ENCODE peak calls at places on chromosomes 1 and 21, in four cellular contexts. One of them, this sample, is unnamed.

GRCh38 chr21:29382029-29382654 is 83.4 kb downstream of the BACH1 start:
- DNase-seq in left ventricle myocardium inferior: no peak
- DNase-seq in osteoblast: peak; percentile 60
- DNase-seq in adipocyte: peak; percentile 53
- DNase-seq in this sample: peak; percentile 73

GRCh38 chr21:46104104-46104503 is 6.2 kb downstream of the COL6A2 start:
- DNase-seq in adipocyte: no peak
- DNase-seq in left ventricle myocardium inferior: no peak
- DNase-seq in osteoblast: peak; percentile 25
- DNase-seq in this sample: no peak

GRCh38 chr1:3774503-3775247 is 2.1 kb downstream of the SMIM1 start:
- DNase-seq in adipocyte: no peak
- DNase-seq in osteoblast: peak; percentile 97
- DNase-seq in left ventricle myocardium inferior: no peak
- DNase-seq in this sample: no peak

GRCh38 chr1:54307305-54307704 is 98.9 kb downstream of the SSBP3 start:
- DNase-seq in osteoblast: no peak
- DNase-seq in left ventricle myocardium inferior: no peak
- DNase-seq in adipocyte: no peak
- DNase-seq in this sample: no peak

GRCh38 chr1:165631403-165632151 is 543 bp downstream of the MGST3 start:
- DNase-seq in adipocyte: peak; percentile 90
- DNase-seq in osteoblast: peak; percentile 90
- DNase-seq in left ventricle myocardium inferior: peak; percentile 42
- DNase-seq in this sample: peak; percentile 88

GRCh38 chr1:33429332-33429731 is 1.6 kb downstream of the PHC2 start:
- DNase-seq in osteoblast: no peak
- DNase-seq in adipocyte: no peak
- DNase-seq in left ventricle myocardium inferior: no peak
- DNase-seq in this sample: no peak

GRCh38 chr21:25831300-25831699 is 96.5 kb downstream of the GABPA start:
- DNase-seq in adipocyte: no peak
- DNase-seq in osteoblast: no peak
- DNase-seq in left ventricle myocardium inferior: no peak
- DNase-seq in this sample: no peak

GRCh38 chr1:20470174-20470573 is 15.8 kb downstream of the CAMK2N1 start:
- DNase-seq in left ventricle myocardium inferior: no peak
- DNase-seq in adipocyte: no peak
- DNase-seq in osteoblast: peak; percentile 77
- DNase-seq in this sample: no peak

GRCh38 chr1:29541641-29542040 is 305.3 kb downstream of the PTPRU start:
- DNase-seq in osteoblast: no peak
- DNase-seq in adipocyte: no peak
- DNase-seq in left ventricle myocardium inferior: no peak
- DNase-seq in this sample: no peak

GRCh38 chr1:150621497-150622113 is 7.8 kb downstream of the ENSA start:
- DNase-seq in osteoblast: peak; percentile 79
- DNase-seq in adipocyte: peak; percentile 85
- DNase-seq in left ventricle myocardium inferior: no peak
- DNase-seq in this sample: peak; percentile 80

GRCh38 chr1:100835866-100836842 is 58.5 kb downstream of the EXTL2 start:
- DNase-seq in osteoblast: no peak
- DNase-seq in left ventricle myocardium inferior: no peak
- DNase-seq in adipocyte: no peak
- DNase-seq in this sample: no peak

GRCh38 chr21:41170442-41170841 is 2.5 kb downstream of the BACE2 start:
- DNase-seq in adipocyte: peak; percentile 34
- DNase-seq in left ventricle myocardium inferior: peak; percentile 29
- DNase-seq in osteoblast: peak; percentile 81
- DNase-seq in this sample: peak; percentile 25

GRCh38 chr1:145918992-145919939 is 749 bp upstream of the PEX11B start:
- DNase-seq in left ventricle myocardium inferior: peak; percentile 59
- DNase-seq in osteoblast: peak; percentile 92
- DNase-seq in adipocyte: peak; percentile 41
- DNase-seq in this sample: peak; percentile 52

GRCh38 chr1:230701895-230702768 is 11.8 kb downstream of the AGT start:
- DNase-seq in left ventricle myocardium inferior: no peak
- DNase-seq in adipocyte: no peak
- DNase-seq in osteoblast: no peak
- DNase-seq in this sample: no peak

GRCh38 chr1:167453156-167453555 is 65.2 kb downstream of the CD247 start:
- DNase-seq in osteoblast: no peak
- DNase-seq in adipocyte: no peak
- DNase-seq in left ventricle myocardium inferior: no peak
- DNase-seq in this sample: no peak

GRCh38 chr1:8121261-8122159 is 95.4 kb upstream of the ERRFI1 start:
- DNase-seq in osteoblast: peak; percentile 76
- DNase-seq in adipocyte: no peak
- DNase-seq in left ventricle myocardium inferior: no peak
- DNase-seq in this sample: peak; percentile 98

GRCh38 chr1:179177182-179177581 is 52.3 kb downstream of the ABL2 start:
- DNase-seq in osteoblast: no peak
- DNase-seq in adipocyte: peak; percentile 82
- DNase-seq in left ventricle myocardium inferior: no peak
- DNase-seq in this sample: peak; percentile 63

GRCh38 chr1:69697343-69697742 is 129.6 kb downstream of the LRRC7 start:
- DNase-seq in adipocyte: no peak
- DNase-seq in osteoblast: no peak
- DNase-seq in left ventricle myocardium inferior: no peak
- DNase-seq in this sample: no peak

GRCh38 chr1:15692121-15692682 is 8.1 kb downstream of the PLEKHM2 start:
- DNase-seq in adipocyte: no peak
- DNase-seq in left ventricle myocardium inferior: no peak
- DNase-seq in osteoblast: peak; percentile 73
- DNase-seq in this sample: no peak
- H3K4me3 ChIP-seq in adipocyte: peak overlapping the region; percentile 32
- H3K4me3 ChIP-seq in left ventricle myocardium inferior: no peak overlapping the region
- H3K4me3 ChIP-seq in osteoblast: no peak overlapping the region
- H3K4me3 ChIP-seq in this sample: no peak overlapping the region

GRCh38 chr1:173476197-173476663 is 905 bp upstream of the PRDX6 start:
- DNase-seq in adipocyte: no peak
- DNase-seq in left ventricle myocardium inferior: no peak
- DNase-seq in osteoblast: no peak
- DNase-seq in this sample: no peak
- H3K4me3 ChIP-seq in adipocyte: peak overlapping the region; percentile 92
- H3K4me3 ChIP-seq in left ventricle myocardium inferior: peak overlapping the region; percentile 89
- H3K4me3 ChIP-seq in osteoblast: peak overlapping the region; percentile 86
- H3K4me3 ChIP-seq in this sample: peak overlapping the region; percentile 63

DNA sequence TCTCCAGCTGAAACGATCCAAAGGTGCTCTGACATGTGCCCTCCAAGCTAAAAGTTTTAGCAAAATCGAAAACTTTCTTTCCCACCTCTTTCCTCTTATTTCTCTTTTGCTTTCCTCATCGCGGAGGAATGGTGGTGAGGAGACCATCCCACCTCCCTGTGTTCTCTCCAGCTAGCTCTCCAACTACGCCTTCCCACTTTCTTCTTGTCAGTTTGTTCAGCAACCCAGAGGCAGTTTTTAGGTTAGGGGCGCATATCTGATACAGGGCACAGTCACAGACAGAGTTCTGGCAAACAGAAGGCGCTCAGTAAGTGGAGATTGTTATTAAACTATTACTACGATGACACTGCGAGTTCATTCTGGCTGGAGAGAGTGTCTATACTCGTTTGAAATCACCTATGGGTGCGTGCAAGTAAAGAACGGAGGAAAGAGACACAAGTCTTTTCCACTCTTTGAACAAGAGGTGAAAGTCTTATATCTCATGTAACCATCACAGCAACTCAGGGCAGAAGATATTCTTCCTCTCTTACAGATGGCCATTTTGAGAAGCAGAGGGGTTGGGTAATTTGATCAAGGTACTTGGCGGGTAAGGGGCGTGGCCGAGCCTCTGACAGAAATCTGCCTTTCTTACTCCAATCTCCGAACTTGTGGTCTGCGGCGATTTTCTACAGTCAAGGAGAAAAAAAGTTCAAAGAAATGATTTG is 13.9 kb downstream of the HLX start:
- DNase-seq in adipocyte: no peak
- DNase-seq in left ventricle myocardium inferior: no peak
- DNase-seq in osteoblast: no peak
- DNase-seq in this sample: no peak
- H3K4me3 ChIP-seq in adipocyte: no peak overlapping the region
- H3K4me3 ChIP-seq in left ventricle myocardium inferior: no peak overlapping the region
- H3K4me3 ChIP-seq in osteoblast: no peak overlapping the region
- H3K4me3 ChIP-seq in this sample: no peak overlapping the region

DNA sequence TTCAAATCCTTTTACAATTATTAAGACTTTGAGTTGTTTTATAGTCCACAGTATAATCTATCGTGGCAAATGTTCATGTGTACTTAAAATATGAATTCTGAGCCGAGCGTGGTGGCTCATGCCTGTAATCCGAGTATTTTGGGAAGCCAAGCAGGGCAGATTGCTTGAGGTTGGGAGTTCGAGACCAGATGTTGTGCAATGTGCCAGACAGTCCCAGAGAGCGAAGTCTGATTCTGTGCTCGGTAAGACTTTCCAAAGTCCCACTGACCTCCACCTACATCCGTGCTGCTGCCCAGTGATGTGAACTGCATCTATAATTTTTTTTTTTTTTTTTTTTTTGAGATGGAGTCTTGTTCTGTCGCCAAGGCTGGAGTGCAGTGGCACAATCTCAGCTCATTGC is 52.2 kb downstream of the VPS26C start:
- DNase-seq in adipocyte: no peak
- DNase-seq in osteoblast: no peak
- DNase-seq in left ventricle myocardium inferior: no peak
- DNase-seq in this sample: no peak
- H3K4me3 ChIP-seq in adipocyte: no peak overlapping the region
- H3K4me3 ChIP-seq in osteoblast: no peak overlapping the region
- H3K4me3 ChIP-seq in left ventricle myocardium inferior: no peak overlapping the region
- H3K4me3 ChIP-seq in this sample: no peak overlapping the region

DNA sequence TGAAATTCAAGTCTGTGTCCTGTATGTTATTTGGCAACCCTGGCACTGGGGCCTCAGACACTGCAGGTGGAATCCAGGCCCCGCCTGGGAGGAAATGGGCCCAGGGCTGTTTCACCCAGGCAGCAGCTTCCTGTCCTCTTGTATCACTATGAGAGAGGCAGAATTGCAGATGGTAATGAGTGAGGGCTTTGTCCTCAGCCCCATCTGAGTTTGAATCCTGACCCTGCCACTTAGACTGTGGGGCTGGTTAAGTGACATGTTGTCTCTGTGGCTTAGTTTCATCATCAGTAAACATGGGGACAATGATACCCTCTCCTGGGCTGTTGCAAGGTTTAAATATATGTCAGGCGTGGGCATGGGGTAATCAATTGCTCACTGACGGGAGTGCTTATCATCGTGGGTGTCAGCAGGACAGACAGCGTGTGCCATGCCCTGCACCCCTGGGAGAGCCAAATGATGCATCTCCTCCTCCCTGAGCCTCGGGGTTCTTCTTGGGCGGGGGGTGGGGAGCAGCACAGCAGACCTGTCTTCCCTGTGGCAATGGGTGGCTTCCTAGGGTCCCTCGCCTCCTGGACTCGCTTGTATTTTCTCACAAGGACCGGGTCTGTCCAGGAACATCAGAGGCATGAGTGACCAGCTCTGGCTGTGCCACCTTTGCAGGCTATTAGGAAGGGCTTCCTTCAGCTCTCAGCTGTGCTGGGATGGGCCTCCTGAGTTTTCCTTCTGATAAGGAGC is 42.1 kb downstream of the ARHGEF10L start:
- DNase-seq in osteoblast: no peak
- DNase-seq in adipocyte: no peak
- DNase-seq in left ventricle myocardium inferior: no peak
- DNase-seq in this sample: no peak
- H3K4me3 ChIP-seq in osteoblast: no peak overlapping the region
- H3K4me3 ChIP-seq in adipocyte: no peak overlapping the region
- H3K4me3 ChIP-seq in left ventricle myocardium inferior: no peak overlapping the region
- H3K4me3 ChIP-seq in this sample: no peak overlapping the region

GRCh38 chr21:19368944-19369343 is 965.4 kb upstream of the TMPRSS15 start:
- DNase-seq in adipocyte: no peak
- DNase-seq in osteoblast: no peak
- DNase-seq in left ventricle myocardium inferior: no peak
- DNase-seq in this sample: no peak
- H3K4me3 ChIP-seq in adipocyte: no peak overlapping the region
- H3K4me3 ChIP-seq in osteoblast: no peak overlapping the region
- H3K4me3 ChIP-seq in left ventricle myocardium inferior: no peak overlapping the region
- H3K4me3 ChIP-seq in this sample: no peak overlapping the region

GRCh38 chr1:24186711-24186992 is 437 bp downstream of the IFNLR1 start:
- DNase-seq in osteoblast: no peak
- DNase-seq in left ventricle myocardium inferior: no peak
- DNase-seq in adipocyte: no peak
- DNase-seq in this sample: no peak
- H3K4me3 ChIP-seq in osteoblast: peak overlapping the region; percentile 54
- H3K4me3 ChIP-seq in left ventricle myocardium inferior: peak overlapping the region; percentile 72
- H3K4me3 ChIP-seq in adipocyte: peak overlapping the region; percentile 75
- H3K4me3 ChIP-seq in this sample: peak overlapping the region; percentile 40

GRCh38 chr21:17981060-17981459 is 161.9 kb upstream of the C21orf91 start:
- DNase-seq in osteoblast: no peak
- DNase-seq in adipocyte: no peak
- DNase-seq in left ventricle myocardium inferior: no peak
- DNase-seq in this sample: no peak
- H3K4me3 ChIP-seq in osteoblast: no peak overlapping the region
- H3K4me3 ChIP-seq in adipocyte: no peak overlapping the region
- H3K4me3 ChIP-seq in left ventricle myocardium inferior: no peak overlapping the region
- H3K4me3 ChIP-seq in this sample: no peak overlapping the region

GRCh38 chr21:42975886-42976608 is 1.7 kb downstream of the PKNOX1 start:
- DNase-seq in left ventricle myocardium inferior: no peak
- DNase-seq in osteoblast: peak; percentile 51
- DNase-seq in adipocyte: peak; percentile 27
- DNase-seq in this sample: no peak
- H3K4me3 ChIP-seq in left ventricle myocardium inferior: peak overlapping the region; percentile 73
- H3K4me3 ChIP-seq in osteoblast: peak overlapping the region; percentile 93
- H3K4me3 ChIP-seq in adipocyte: peak overlapping the region; percentile 92
- H3K4me3 ChIP-seq in this sample: peak overlapping the region; percentile 84

GRCh38 chr1:2105781-2106524 is 55.7 kb downstream of the PRKCZ start:
- DNase-seq in osteoblast: no peak
- DNase-seq in left ventricle myocardium inferior: no peak
- DNase-seq in adipocyte: no peak
- DNase-seq in this sample: no peak
- H3K4me3 ChIP-seq in osteoblast: no peak overlapping the region
- H3K4me3 ChIP-seq in left ventricle myocardium inferior: no peak overlapping the region
- H3K4me3 ChIP-seq in adipocyte: no peak overlapping the region
- H3K4me3 ChIP-seq in this sample: no peak overlapping the region